ENCODE peak calls at places on chromosomes 4 and X, in five cellular contexts. One of them, this sample, is unnamed.

GRCh38 chr4:160318567-160319220 is 1215.8 kb downstream of the RAPGEF2 start:
- DNase-seq in adrenal gland: no peak
- DNase-seq in nucleus accumbens: no peak
- DNase-seq in AG08395: no peak
- DNase-seq in NCI-H1092: peak
- DNase-seq in this sample: no peak

GRCh38 chrX:53357799-53358530 is 64.5 kb downstream of the SMC1A start:
- DNase-seq in adrenal gland: no peak
- DNase-seq in nucleus accumbens: peak
- DNase-seq in AG08395: peak
- DNase-seq in NCI-H1092: no peak
- DNase-seq in this sample: no peak

GRCh38 chr4:102169345-102169744 is 175.9 kb downstream of the SLC39A8 start:
- DNase-seq in adrenal gland: no peak
- DNase-seq in nucleus accumbens: peak
- DNase-seq in AG08395: no peak
- DNase-seq in NCI-H1092: peak
- DNase-seq in this sample: no peak

GRCh38 chrX:48648299-48648698 is 35.3 kb upstream of the WAS start:
- DNase-seq in adrenal gland: peak
- DNase-seq in nucleus accumbens: peak
- DNase-seq in AG08395: peak
- DNase-seq in NCI-H1092: peak
- DNase-seq in this sample: peak

GRCh38 chr4:6619116-6619465 is 21.4 kb upstream of the MRFAP1 start:
- DNase-seq in adrenal gland: no peak
- DNase-seq in nucleus accumbens: no peak
- DNase-seq in AG08395: no peak
- DNase-seq in NCI-H1092: no peak
- DNase-seq in this sample: no peak

GRCh38 chr4:33160126-33160525 is 2440.0 kb downstream of the PCDH7 start:
- DNase-seq in adrenal gland: no peak
- DNase-seq in nucleus accumbens: no peak
- DNase-seq in AG08395: peak
- DNase-seq in NCI-H1092: no peak
- DNase-seq in this sample: no peak

GRCh38 chr4:123345132-123345923 is 51.3 kb upstream of the SPRY1 start:
- DNase-seq in adrenal gland: no peak
- DNase-seq in nucleus accumbens: no peak
- DNase-seq in AG08395: no peak
- DNase-seq in NCI-H1092: no peak
- DNase-seq in this sample: no peak

GRCh38 chr4:81512371-81512770 is 40.7 kb upstream of the RASGEF1B start:
- DNase-seq in adrenal gland: no peak
- DNase-seq in nucleus accumbens: no peak
- DNase-seq in AG08395: no peak
- DNase-seq in NCI-H1092: no peak
- DNase-seq in this sample: no peak

GRCh38 chrX:67917412-67918010 is 373.7 kb downstream of the AR start:
- DNase-seq in adrenal gland: no peak
- DNase-seq in nucleus accumbens: no peak
- DNase-seq in AG08395: no peak
- DNase-seq in NCI-H1092: no peak
- DNase-seq in this sample: no peak

GRCh38 chrX:140503714-140504351 is 1.0 kb downstream of the SOX3 start:
- DNase-seq in adrenal gland: peak
- DNase-seq in nucleus accumbens: peak
- DNase-seq in AG08395: no peak
- DNase-seq in NCI-H1092: no peak
- DNase-seq in this sample: no peak

GRCh38 chr4:54228563-54229501 is at the start of gene PDGFRA:
- DNase-seq in adrenal gland: peak
- DNase-seq in nucleus accumbens: peak
- DNase-seq in AG08395: peak
- DNase-seq in NCI-H1092: no peak
- DNase-seq in this sample: no peak

GRCh38 chr4:94516067-94516466 is 64.3 kb downstream of the PDLIM5 start:
- DNase-seq in adrenal gland: no peak
- DNase-seq in nucleus accumbens: no peak
- DNase-seq in AG08395: peak
- DNase-seq in NCI-H1092: no peak
- DNase-seq in this sample: no peak

GRCh38 chr4:121139533-121140222 is 24.4 kb downstream of the TNIP3 start:
- DNase-seq in adrenal gland: no peak
- DNase-seq in nucleus accumbens: no peak
- DNase-seq in AG08395: peak
- DNase-seq in NCI-H1092: no peak
- DNase-seq in this sample: no peak

This sample was measured in activated T-cell treated with anti-CD3 and anti-CD28 coated beads, Interleukin-2, amount 50 U/mL, for 4 hours.